ENCODE peak calls at places on chromosomes 7 and 10, in ten cellular contexts. R is fibroblast of lung, U is OCI-LY7, G is upper lobe of right lung, A is PC-3, H is AG04449, M is heart left ventricle, T is astrocyte of the spinal cord, D is BE2C, N is SJSA1. J is an unnamed sample.

GRCh38 chr10:30387646-30388243 is 38.7 kb upstream of the MTPAP start:
- DNase-seq in R (no peak), U (no peak), G (no peak), A (peak), H (no peak), M (no peak), T (peak), D (no peak), N (peak), J (peak)

GRCh38 chr10:63396123-63396719 is 69.6 kb downstream of the JMJD1C start:
- DNase-seq in R (peak), U (no peak), G (no peak), A (no peak), H (no peak), M (no peak), T (no peak), D (no peak), N (no peak), J (no peak)

GRCh38 chr10:64316833-64317232 is 795.6 kb downstream of the REEP3 start:
- DNase-seq in R (no peak), U (no peak), G (no peak), A (no peak), H (no peak), M (no peak), T (no peak), D (no peak), N (no peak), J (no peak)

GRCh38 chr10:35885076-35885475 is 243.0 kb upstream of the FZD8 start:
- DNase-seq in R (no peak), U (no peak), G (no peak), A (no peak), H (no peak), M (no peak), T (no peak), D (no peak), N (no peak), J (no peak)

GRCh38 chr10:76331742-76332141 is 900.3 kb downstream of the LRMDA start:
- DNase-seq in R (no peak), U (no peak), G (no peak), A (no peak), H (no peak), M (no peak), T (no peak), D (no peak), N (no peak), J (no peak)

GRCh38 chr10:43202224-43202656 is 64.0 kb downstream of the CSGALNACT2 start:
- DNase-seq in R (peak), U (peak), G (peak), A (no peak), H (no peak), M (peak), T (no peak), D (peak), N (no peak), J (no peak)

GRCh38 chr10:94324609-94325233 is 38.0 kb downstream of the NOC3L start:
- DNase-seq in R (no peak), U (no peak), G (no peak), A (no peak), H (no peak), M (no peak), T (no peak), D (no peak), N (no peak), J (no peak)

GRCh38 chr7:41760293-41760692 is 57.4 kb upstream of the INHBA start:
- DNase-seq in R (no peak), U (no peak), G (no peak), A (no peak), H (no peak), M (no peak), T (no peak), D (no peak), N (no peak), J (no peak)

GRCh38 chr10:100970076-100970913 is 991 bp downstream of the SEMA4G start:
- DNase-seq in R (no peak), U (no peak), G (no peak), A (no peak), H (no peak), M (no peak), T (no peak), D (no peak), N (no peak), J (no peak)

GRCh38 chr7:27073066-27073465 is 22.7 kb downstream of the HOXA1 start:
- DNase-seq in R (no peak), U (no peak), G (no peak), A (peak), H (no peak), M (no peak), T (no peak), D (no peak), N (no peak), J (no peak)

GRCh38 chr7:76293407-76293901 is 9.0 kb upstream of the HSPB1 start:
- DNase-seq in R (no peak), U (no peak), G (no peak), A (peak), H (no peak), M (no peak), T (no peak), D (no peak), N (no peak), J (no peak)

GRCh38 chr10:69232736-69233135 is 12.6 kb downstream of the HKDC1 start:
- DNase-seq in R (no peak), U (no peak), G (no peak), A (no peak), H (no peak), M (no peak), T (no peak), D (no peak), N (no peak), J (no peak)

GRCh38 chr7:43390601-43391000 is 192.3 kb upstream of the STK17A start:
- DNase-seq in R (no peak), U (no peak), G (no peak), A (no peak), H (no peak), M (no peak), T (no peak), D (no peak), N (no peak), J (peak)

GRCh38 chr7:106501605-106502580 is 159.1 kb downstream of the CCDC71L start:
- DNase-seq in R (no peak), U (no peak), G (no peak), A (no peak), H (no peak), M (no peak), T (no peak), D (no peak), N (no peak), J (no peak)

GRCh38 chr7:109354000-109354399 is 784.3 kb downstream of the DNAJB9 start:
- DNase-seq in R (no peak), U (no peak), G (no peak), A (no peak), H (no peak), M (no peak), T (no peak), D (no peak), N (no peak), J (no peak)

GRCh38 chr7:91193141-91193540 is 71.1 kb upstream of the FZD1 start:
- DNase-seq in R (peak), U (no peak), G (no peak), A (no peak), H (peak), M (no peak), T (peak), D (no peak), N (peak), J (no peak)

GRCh38 chr10:4038000-4038399 is 253.0 kb upstream of the KLF6 start:
- DNase-seq in R (no peak), U (no peak), G (no peak), A (no peak), H (no peak), M (no peak), T (no peak), D (no peak), N (no peak), J (no peak)

GRCh38 chr10:54665122-54665521 is 135.9 kb downstream of the PCDH15 start:
- DNase-seq in R (peak), U (no peak), G (no peak), A (no peak), H (no peak), M (no peak), T (no peak), D (no peak), N (no peak), J (no peak)

GRCh38 chr7:130667593-130668257 is 823 bp downstream of the COPG2 start:
- DNase-seq in R (peak), U (no peak), G (no peak), A (no peak), H (no peak), M (no peak), T (peak), D (no peak), N (peak), J (no peak)

GRCh38 chr10:86306628-86307278 is 59.8 kb downstream of the GRID1 start:
- DNase-seq in R (peak), U (peak), G (peak), A (peak), H (no peak), M (no peak), T (no peak), D (no peak), N (peak), J (no peak)

GRCh38 chr10:121880842-121881423 is 46.9 kb downstream of the ATE1 start:
- DNase-seq in R (peak), U (peak), G (no peak), A (no peak), H (no peak), M (no peak), T (no peak), D (no peak), N (no peak), J (no peak)

GRCh38 chr7:46933596-46933995 is 648.3 kb downstream of the TNS3 start:
- DNase-seq in R (peak), U (no peak), G (no peak), A (no peak), H (no peak), M (no peak), T (peak), D (no peak), N (no peak), J (no peak)

GRCh38 chr10:86336341-86336740 is 30.3 kb downstream of the GRID1 start:
- DNase-seq in R (no peak), U (no peak), G (peak), A (no peak), H (no peak), M (no peak), T (no peak), D (no peak), N (no peak), J (no peak)

GRCh38 chr7:45984386-45985295 is 63.6 kb upstream of the IGFBP3 start:
- DNase-seq in R (no peak), U (no peak), G (no peak), A (peak), H (no peak), M (no peak), T (no peak), D (no peak), N (no peak), J (no peak)

GRCh38 chr7:128792471-128793183 is 859 bp downstream of the CCDC136 start:
- DNase-seq in R (no peak), U (peak), G (no peak), A (no peak), H (no peak), M (peak), T (no peak), D (peak), N (no peak), J (no peak)

GRCh38 chr7:25750738-25751529 is 401.1 kb upstream of the NFE2L3 start:
- DNase-seq in R (peak), U (no peak), G (no peak), A (no peak), H (no peak), M (peak), T (no peak), D (no peak), N (no peak), J (no peak)

GRCh38 chr10:133100706-133101463 is 13.2 kb downstream of the ADGRA1 start:
- DNase-seq in R (no peak), U (no peak), G (no peak), A (no peak), H (no peak), M (no peak), T (no peak), D (peak), N (no peak), J (no peak)

GRCh38 chr10:103197177-103197576 is 4.1 kb upstream of the NT5C2 start:
- DNase-seq in R (peak), U (no peak), G (no peak), A (peak), H (no peak), M (peak), T (peak), D (no peak), N (peak), J (peak)

GRCh38 chr10:132021504-132022143 is 39.9 kb upstream of the BNIP3 start:
- DNase-seq in R (no peak), U (no peak), G (no peak), A (no peak), H (no peak), M (no peak), T (no peak), D (no peak), N (no peak), J (no peak)

GRCh38 chr10:98308602-98309365 is 40.8 kb upstream of the LOXL4 start:
- DNase-seq in R (no peak), U (no peak), G (no peak), A (no peak), H (no peak), M (no peak), T (no peak), D (peak), N (no peak), J (no peak)
- H3K4me3 ChIP-seq in R (peak), U (no peak), G (no peak), A (no peak), H (peak), M (peak), T (no peak), D (peak), N (no peak), J (no peak)

DNA sequence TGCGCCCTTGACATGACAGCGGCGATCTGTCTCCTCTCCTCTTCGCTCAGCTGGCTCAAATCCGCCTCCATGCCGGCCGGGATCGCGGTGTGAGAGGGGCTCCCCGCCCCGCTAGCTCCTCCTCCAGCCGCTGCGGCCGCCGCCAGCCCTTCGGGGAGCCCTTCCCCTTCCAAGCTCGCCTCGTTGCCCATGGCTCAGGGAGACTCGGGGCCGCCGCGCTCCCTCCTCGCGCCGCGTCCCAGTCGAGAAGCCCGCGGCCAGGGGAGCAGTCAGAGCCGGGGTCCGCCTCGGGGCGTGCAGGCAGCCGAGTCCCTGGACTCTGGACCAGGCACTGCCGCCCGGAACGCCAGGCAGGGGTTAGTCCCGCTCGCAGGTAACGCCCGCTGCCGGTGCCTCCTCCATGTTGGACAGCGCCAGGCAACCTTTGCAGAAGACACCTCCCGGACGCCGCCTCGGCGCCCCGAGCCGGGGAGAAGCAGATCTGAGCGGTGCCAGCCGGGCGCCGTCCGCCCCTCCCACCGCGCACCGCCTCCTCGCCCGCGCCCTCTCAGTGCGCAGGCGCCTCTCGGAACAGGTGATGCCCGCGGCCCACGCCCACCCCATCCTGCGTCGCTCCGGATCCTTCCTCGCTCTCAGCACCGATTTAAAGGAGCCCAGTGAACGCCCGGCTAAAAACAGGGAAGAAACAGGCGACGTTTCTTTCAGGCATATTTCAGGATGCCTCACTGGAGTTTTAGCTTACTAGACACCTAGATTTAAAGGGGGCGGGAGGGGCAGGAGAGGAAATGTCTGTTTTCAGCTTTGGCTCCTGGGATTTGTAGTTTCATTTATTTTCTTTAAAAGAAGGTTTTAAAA is at the start of gene PCLO:
- DNase-seq in R (peak), U (peak), G (peak), A (peak), H (no peak), M (peak), T (peak), D (peak), N (peak), J (peak)
- H3K4me3 ChIP-seq in R (peak), U (peak), G (peak), A (peak), H (peak), M (peak), T (peak), D (peak), N (peak), J (peak)

DNA sequence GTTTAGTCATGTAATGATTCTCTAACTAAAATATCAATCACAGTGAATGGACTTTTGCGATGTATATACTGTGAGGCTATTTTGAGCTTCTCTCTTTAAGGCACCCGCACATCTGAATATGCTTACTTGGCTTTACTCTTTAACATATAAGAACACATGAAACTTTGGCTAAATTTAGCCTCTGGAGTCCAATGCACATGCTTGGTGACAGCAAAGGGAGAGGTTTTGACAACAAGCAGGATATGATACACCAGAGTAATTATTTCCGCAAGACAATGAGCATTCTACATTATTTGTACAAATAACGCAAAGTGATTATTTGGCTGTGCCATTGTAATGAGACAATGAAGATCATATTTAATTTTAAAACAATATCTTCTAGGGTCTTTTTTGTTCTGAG is 72.4 kb downstream of the ARID5B start:
- DNase-seq in R (peak), U (peak), G (no peak), A (no peak), H (no peak), M (no peak), T (no peak), D (no peak), N (no peak), J (no peak)
- H3K4me3 ChIP-seq in R (no peak), U (peak), G (no peak), A (no peak), H (no peak), M (no peak), T (no peak), D (peak), N (no peak), J (no peak)

GRCh38 chr7:28725045-28725630 is 233.0 kb downstream of the TRIL start:
- DNase-seq in R (no peak), U (no peak), G (no peak), A (peak), H (no peak), M (no peak), T (no peak), D (no peak), N (no peak), J (no peak)
- H3K4me3 ChIP-seq in R (no peak), U (no peak), G (no peak), A (no peak), H (no peak), M (no peak), T (no peak), D (no peak), N (no peak), J (no peak)

GRCh38 chr7:100372694-100373093 is 593 bp upstream of the PILRA start:
- DNase-seq in R (no peak), U (no peak), G (peak), A (no peak), H (no peak), M (no peak), T (no peak), D (no peak), N (no peak), J (no peak)
- H3K4me3 ChIP-seq in R (no peak), U (no peak), G (no peak), A (no peak), H (no peak), M (no peak), T (no peak), D (no peak), N (no peak), J (no peak)

GRCh38 chr7:50142421-50143113 is 49.5 kb upstream of the ZPBP start:
- DNase-seq in R (peak), U (peak), G (no peak), A (peak), H (no peak), M (no peak), T (peak), D (no peak), N (no peak), J (no peak)
- H3K4me3 ChIP-seq in R (no peak), U (no peak), G (no peak), A (no peak), H (no peak), M (no peak), T (no peak), D (no peak), N (no peak), J (no peak)

GRCh38 chr10:31617767-31618166 is 298.8 kb downstream of the ZEB1 start:
- DNase-seq in R (no peak), U (no peak), G (no peak), A (no peak), H (no peak), M (no peak), T (no peak), D (no peak), N (no peak), J (no peak)
- H3K4me3 ChIP-seq in R (no peak), U (no peak), G (no peak), A (no peak), H (no peak), M (no peak), T (no peak), D (no peak), N (no peak), J (no peak)

GRCh38 chr7:5598261-5598761 is 174.7 kb upstream of the TNRC18 start:
- DNase-seq in R (no peak), U (no peak), G (no peak), A (no peak), H (no peak), M (no peak), T (no peak), D (no peak), N (no peak), J (no peak)

GRCh38 chr7:5597772-5598171 is 174.1 kb upstream of the TNRC18 start:
- DNase-seq in R (no peak), U (no peak), G (no peak), A (no peak), H (no peak), M (no peak), T (peak), D (no peak), N (no peak), J (no peak)

GRCh38 chr7:5595545-5596045 is 172.0 kb upstream of the TNRC18 start:
- DNase-seq in R (no peak), U (no peak), G (no peak), A (peak), H (no peak), M (no peak), T (no peak), D (peak), N (peak), J (no peak)

GRCh38 chr7:5596046-5596895 is 172.6 kb upstream of the TNRC18 start:
- DNase-seq in R (peak), U (peak), G (peak), A (peak), H (peak), M (peak), T (peak), D (peak), N (peak), J (peak)

GRCh38 chr7:5596896-5597246 is 173.2 kb upstream of the TNRC18 start:
- DNase-seq in R (no peak), U (no peak), G (no peak), A (no peak), H (no peak), M (no peak), T (no peak), D (no peak), N (no peak), J (no peak)
- H3K4me3 ChIP-seq in R (peak), U (no peak), G (no peak), A (peak), H (peak), M (no peak), T (no peak), D (peak), N (no peak), J (no peak)

DNA sequence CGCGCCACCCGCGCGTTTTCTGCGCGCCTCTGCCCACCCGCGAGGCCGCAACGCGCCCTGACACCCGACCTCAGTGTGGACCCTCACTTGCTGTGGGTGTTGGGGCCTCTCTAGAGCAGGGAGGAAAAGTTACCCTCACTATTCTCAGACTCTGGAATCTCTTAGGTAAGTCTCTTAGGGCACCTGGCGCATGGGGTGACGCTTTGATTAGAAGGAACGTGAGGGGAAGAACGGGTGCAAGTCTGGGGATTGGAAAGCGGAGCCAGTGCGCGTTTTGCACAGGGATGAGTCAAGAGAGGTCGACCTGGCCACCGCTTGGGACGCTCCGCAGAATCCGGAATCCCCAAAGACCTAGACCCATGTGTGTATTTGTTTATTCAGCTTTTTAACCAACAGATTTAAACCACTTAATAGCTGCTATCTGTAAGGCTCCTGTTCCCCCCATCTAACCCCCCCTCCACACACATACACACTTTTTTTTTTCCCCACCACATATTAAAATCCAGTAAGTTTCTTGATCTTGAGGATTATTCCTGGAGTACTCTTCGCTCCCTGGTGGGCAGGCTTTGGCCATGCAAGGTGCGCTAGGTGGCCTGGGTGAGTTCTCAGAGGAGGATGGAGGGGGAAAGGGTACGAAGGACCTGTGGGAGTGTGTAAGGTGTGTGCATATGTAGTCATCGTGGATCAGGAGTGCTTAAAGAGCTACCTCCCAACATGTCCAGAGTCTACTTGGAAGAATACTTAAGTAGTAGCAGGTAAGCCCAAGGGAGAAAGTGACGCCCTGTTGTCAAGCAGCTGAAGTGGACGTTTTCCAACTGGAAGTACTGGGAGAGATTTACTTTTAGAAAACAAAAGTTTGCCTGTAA is 169.1 kb upstream of the PPP1R3A start:
- DNase-seq in R (no peak), U (no peak), G (no peak), A (no peak), H (no peak), M (no peak), T (no peak), D (no peak), N (no peak), J (no peak)
- H3K4me3 ChIP-seq in R (peak), U (no peak), G (peak), A (no peak), H (no peak), M (peak), T (peak), D (no peak), N (no peak), J (peak)